ENCODE peak calls at places on chromosomes 11 and 22, in seven cellular contexts. H, E, G, S, X, I and J are unnamed samples.

GRCh38 chr22:23774114-23774921 is 1.7 kb downstream of the MMP11 start:
- DNase-seq in H (no peak), E (no peak), G (no peak), S (no peak), X (no peak), I (peak), J (no peak)

GRCh38 chr11:2209370-2209801 is 37.8 kb upstream of the TH start:
- DNase-seq in H (no peak), E (peak), G (no peak), S (no peak), X (no peak), I (no peak), J (no peak)

GRCh38 chr22:33659423-33659822 is 260.9 kb downstream of the LARGE1 start:
- DNase-seq in H (no peak), E (no peak), G (no peak), S (no peak), X (no peak), I (no peak), J (no peak)

GRCh38 chr11:132220464-132220863 is 850.0 kb downstream of the NTM start:
- DNase-seq in H (no peak), E (no peak), G (no peak), S (no peak), X (no peak), I (no peak), J (peak)

GRCh38 chr11:113345978-113346377 is 31.6 kb downstream of the TTC12 start:
- DNase-seq in H (no peak), E (no peak), G (no peak), S (no peak), X (no peak), I (no peak), J (peak)

GRCh38 chr11:8671651-8672062 is 10.8 kb downstream of the TRIM66 start:
- DNase-seq in H (no peak), E (no peak), G (no peak), S (no peak), X (no peak), I (no peak), J (peak)

GRCh38 chr11:13297917-13298356 is 20.3 kb downstream of the BMAL1 start:
- DNase-seq in H (no peak), E (no peak), G (no peak), S (no peak), X (no peak), I (peak), J (no peak)

GRCh38 chr11:83092488-83093384 is 21.0 kb upstream of the RAB30 start:
- DNase-seq in H (peak), E (no peak), G (peak), S (no peak), X (no peak), I (peak), J (peak)

GRCh38 chr11:69301491-69302401 is 7.8 kb downstream of the MYEOV start:
- DNase-seq in H (peak), E (no peak), G (peak), S (no peak), X (peak), I (peak), J (peak)

GRCh38 chr11:84720706-84721402 is 906.3 kb downstream of the DLG2 start:
- DNase-seq in H (no peak), E (peak), G (no peak), S (no peak), X (no peak), I (no peak), J (no peak)

GRCh38 chr22:27949421-27949820 is 30.4 kb upstream of the PITPNB start:
- DNase-seq in H (no peak), E (no peak), G (no peak), S (no peak), X (no peak), I (peak), J (no peak)

GRCh38 chr11:121839821-121840220 is 276.2 kb downstream of the BLID start:
- DNase-seq in H (no peak), E (no peak), G (no peak), S (no peak), X (no peak), I (no peak), J (peak)
- TF ChIP-seq CEBPB in H (no peak), E (no peak), G (no peak), S (no peak), X (no peak), I (no peak), J (no peak)

GRCh38 chr11:66768088-66768521 is 39.1 kb upstream of the SPTBN2 start:
- DNase-seq in H (no peak), E (no peak), G (peak), S (no peak), X (no peak), I (peak), J (peak)
- TF ChIP-seq CEBPB in H (no peak), E (no peak), G (peak), S (no peak), X (peak), I (peak), J (no peak)

DNA sequence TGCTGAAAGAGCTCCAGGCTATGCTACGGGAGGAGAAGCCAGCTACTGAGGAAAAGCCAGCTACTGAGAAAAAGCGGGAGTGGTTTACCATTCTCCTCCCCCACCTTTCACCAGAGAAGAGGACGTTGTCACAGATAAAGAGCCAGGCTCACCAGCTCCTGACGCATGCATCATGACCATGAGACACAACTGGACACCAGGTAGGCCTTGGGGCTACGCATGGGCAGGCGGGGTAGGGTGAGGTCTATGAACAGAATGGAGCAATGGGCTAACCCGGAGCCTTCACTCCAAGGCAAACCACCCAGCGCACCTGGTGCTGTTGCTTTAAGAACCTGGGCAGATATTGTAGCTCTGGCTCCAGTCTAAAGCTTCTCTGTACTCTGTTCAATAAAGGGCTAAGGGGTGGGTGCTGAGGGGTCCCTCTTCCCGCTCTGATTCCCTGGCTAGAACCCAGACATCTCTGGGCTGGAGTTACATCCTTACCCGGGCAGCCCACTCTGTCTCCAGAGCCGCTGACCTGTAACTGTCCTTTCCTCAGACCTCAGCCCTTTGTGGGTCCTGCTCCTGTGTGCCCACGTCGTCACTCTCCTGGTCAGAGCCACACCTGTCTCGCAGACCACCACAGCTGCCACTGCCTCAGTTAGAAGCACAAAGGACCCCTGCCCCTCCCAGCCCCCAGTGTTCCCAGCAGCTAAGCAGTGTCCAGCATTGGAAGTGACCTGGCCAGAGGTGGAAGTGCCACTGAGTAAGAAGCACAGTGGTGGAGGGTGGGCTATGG is 1.3 kb downstream of the IL18BP start:
- DNase-seq in H (no peak), E (no peak), G (no peak), S (no peak), X (peak), I (no peak), J (no peak)
- TF ChIP-seq CEBPB in H (no peak), E (no peak), G (no peak), S (no peak), X (no peak), I (no peak), J (no peak)

GRCh38 chr11:30581646-30582045 is 4.5 kb downstream of the MPPED2 start:
- DNase-seq in H (no peak), E (no peak), G (no peak), S (no peak), X (no peak), I (no peak), J (no peak)

GRCh38 chr11:30585067-30585891 is 874 bp downstream of the MPPED2 start:
- DNase-seq in H (no peak), E (peak), G (no peak), S (no peak), X (no peak), I (no peak), J (no peak)

GRCh38 chr11:30585892-30586250 is 282 bp downstream of the MPPED2 start:
- DNase-seq in H (no peak), E (no peak), G (no peak), S (no peak), X (no peak), I (no peak), J (no peak)

GRCh38 chr11:30583505-30584280 is 2.5 kb downstream of the MPPED2 start:
- DNase-seq in H (no peak), E (peak), G (no peak), S (no peak), X (no peak), I (no peak), J (no peak)

DNA sequence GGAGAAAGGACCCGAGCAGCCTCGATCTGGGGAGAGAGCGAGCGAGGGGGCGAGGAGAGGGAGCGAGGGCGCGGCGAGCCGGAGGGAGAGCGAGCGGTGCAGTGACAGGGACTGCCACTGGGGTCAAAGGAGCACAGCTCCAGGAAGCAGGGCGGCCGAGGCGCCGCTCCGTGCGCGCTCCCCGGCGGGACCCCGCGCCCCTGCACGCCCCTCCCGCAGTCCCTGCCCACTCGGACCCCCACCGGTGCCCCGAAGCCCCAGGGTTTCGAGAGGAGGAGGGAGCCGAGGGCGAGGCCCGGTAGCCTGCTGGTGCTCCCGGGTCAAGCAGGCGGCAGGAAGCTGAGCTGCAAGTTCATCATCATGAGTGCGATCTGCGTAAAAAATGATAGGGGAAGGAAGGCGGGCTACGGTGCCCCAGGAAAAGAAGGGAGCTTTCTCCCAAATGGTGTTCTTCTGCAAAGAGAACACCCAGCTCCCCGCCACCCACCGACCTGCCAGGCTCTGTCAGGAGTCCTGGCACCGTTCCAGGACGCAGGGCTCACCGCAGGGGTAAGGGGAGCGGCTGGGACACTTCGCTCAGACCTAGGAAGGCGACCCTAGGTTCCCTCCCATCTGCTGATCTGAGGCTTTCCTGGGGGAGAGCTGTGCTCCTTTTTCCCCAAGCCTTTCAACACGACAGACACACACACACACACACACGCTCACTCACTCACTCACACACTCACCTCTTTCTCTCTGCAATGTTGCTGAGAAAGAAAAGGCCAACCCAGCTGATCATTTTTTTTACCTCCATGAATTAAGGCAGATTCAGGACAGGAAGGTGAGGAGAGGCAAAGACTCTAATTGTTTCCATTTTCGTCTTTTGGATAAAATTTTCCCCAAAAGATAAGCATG is at the start of gene MPPED2:
- DNase-seq in H (no peak), E (peak), G (peak), S (no peak), X (peak), I (no peak), J (no peak)
- TF ChIP-seq CEBPB in H (no peak), E (no peak), G (no peak), S (no peak), X (no peak), I (no peak), J (no peak)

DNA sequence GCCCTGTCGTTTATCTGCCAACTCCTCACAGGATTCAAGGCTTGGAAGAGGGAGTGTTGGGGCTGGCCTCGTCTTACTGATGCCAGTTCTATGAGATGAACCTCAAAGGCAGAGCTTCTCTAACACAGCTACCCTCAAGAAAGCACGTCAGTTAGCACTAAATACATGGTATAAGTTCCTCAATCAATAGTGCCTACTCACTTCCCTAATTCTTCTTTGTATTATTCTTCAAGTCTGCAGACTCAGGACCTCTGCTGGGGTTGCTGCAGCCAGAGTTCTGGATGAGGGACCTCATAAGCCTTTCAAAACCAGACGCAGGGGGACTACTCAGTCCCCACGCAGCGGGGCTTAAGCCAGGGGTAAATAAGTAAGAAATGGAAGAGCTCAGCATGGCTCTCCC is 118.4 kb downstream of the VPREB1 start:
- DNase-seq in H (no peak), E (no peak), G (no peak), S (no peak), X (no peak), I (no peak), J (no peak)
- TF ChIP-seq CEBPB in H (no peak), E (no peak), G (no peak), S (no peak), X (no peak), I (no peak), J (no peak)

GRCh38 chr22:49789289-49790141 is 38.2 kb downstream of the BRD1 start:
- DNase-seq in H (no peak), E (no peak), G (no peak), S (no peak), X (no peak), I (peak), J (peak)
- TF ChIP-seq CEBPB in H (no peak), E (no peak), G (no peak), S (no peak), X (no peak), I (peak), J (peak)

DNA sequence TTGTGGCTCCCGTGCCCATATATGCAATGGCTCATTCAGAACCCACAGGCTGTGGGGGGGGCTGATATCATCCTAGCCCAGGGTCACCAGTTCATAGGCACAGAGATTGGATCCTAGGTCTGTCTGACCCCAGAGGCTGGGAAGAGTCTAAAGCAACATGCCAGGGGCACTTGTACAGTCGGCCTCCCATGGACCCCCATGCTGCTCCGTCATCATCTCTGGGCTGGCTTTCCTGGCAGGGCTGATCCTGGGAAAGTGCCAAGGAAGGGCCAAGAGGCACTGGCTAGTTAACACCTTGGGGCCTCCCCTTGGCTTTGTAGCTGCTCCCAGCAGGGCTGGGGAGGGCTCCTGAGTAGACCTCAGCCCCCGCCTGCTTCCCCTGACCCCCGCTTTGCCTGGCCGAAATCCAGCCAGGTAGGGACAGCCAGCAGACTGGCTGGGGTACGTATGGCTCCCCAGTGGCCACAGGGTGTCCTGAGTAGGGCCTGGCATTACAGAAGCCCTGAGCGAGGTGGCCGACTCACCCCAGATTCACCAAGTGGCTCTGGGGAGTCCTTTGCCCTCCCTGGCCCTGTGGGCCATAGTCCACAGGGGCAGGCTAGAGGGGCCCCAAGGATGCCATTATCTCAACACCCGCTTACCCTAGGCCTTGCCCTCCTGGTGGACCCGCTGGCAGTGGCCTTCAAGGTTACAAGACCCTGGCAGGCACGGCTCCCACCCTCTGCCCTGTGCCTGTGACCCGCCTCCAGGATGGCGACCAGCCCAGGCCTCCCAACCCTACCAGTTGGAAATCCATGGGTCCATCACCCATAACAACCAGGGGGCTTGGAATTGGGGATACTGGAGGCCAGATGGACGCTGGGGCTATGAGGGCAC is 22.5 kb downstream of the FADS3 start:
- DNase-seq in H (no peak), E (no peak), G (no peak), S (no peak), X (no peak), I (no peak), J (no peak)
- TF ChIP-seq CEBPB in H (no peak), E (no peak), G (no peak), S (no peak), X (no peak), I (no peak), J (no peak)

DNA sequence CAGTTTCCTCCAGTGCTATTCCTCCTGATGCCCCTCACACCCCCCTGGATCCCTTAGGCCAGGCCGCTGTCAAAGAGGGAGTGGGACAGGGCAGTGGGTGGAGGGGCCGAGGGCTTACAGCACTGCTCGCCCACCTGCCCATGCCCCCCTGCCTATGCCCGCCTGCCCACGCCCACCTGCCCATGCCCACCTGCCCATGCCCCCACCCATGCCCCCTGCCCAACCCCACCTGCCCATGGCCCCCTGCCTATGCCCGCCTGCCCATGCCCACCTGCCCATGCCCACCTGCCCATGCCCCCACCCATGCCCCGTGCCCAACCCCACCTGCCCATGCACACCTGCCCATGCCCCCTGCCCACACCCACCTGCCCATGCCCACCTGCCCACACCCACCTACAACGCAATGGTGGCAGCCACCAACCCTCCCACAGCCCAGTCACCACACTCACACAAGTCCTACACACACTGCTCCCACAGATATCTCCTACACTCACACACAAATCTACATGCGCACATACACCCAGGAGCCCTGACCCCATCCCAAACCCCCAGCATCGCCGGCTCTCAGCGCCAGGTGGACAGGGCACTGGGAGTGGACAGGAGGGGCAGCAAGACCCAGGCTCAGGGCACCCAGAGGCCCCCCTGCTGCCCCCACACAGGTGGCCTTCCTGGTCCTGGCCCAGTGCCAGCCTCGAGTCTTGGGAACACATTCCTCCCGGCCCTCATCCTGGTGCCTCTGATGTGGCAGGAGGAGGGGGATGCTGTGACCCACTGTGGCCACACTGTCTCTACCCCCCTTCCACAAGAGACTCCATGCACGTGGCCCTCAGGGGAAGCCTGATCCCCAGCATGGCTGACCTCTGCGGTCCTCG is 61.8 kb downstream of the CYTH4 start:
- DNase-seq in H (no peak), E (no peak), G (no peak), S (no peak), X (no peak), I (no peak), J (no peak)
- TF ChIP-seq CEBPB in H (no peak), E (no peak), G (no peak), S (no peak), X (no peak), I (no peak), J (no peak)